ENCODE peak calls at places on chromosomes 2 and 18, in five cellular contexts. K, S, N, T and C are unnamed samples.

GRCh38 chr2:176083796-176084261 is at the start of gene EVX2:
- DNase-seq in T (no peak), N (no peak), S (no peak), K (no peak), C (no peak)

GRCh38 chr2:44342854-44343253 is 18.4 kb downstream of the PREPL start:
- DNase-seq in K (peak), S (no peak), T (no peak), N (peak), C (no peak)

GRCh38 chr18:33656889-33657288 is 78.9 kb downstream of the ASXL3 start:
- DNase-seq in K (no peak), T (no peak), S (no peak), N (no peak), C (no peak)

GRCh38 chr18:76977108-76977621 is 154.8 kb downstream of the ZNF236 start:
- DNase-seq in S (no peak), N (peak), K (no peak), T (no peak), C (peak)

GRCh38 chr2:17599617-17600016 is 59.1 kb downstream of the VSNL1 start:
- DNase-seq in T (no peak), K (no peak), S (no peak), N (no peak), C (no peak)

GRCh38 chr2:40773291-40773690 is 321.4 kb upstream of the SLC8A1 start:
- DNase-seq in N (no peak), T (no peak), S (no peak), K (peak), C (no peak)

GRCh38 chr2:12493031-12493513 is 223.7 kb upstream of the TRIB2 start:
- DNase-seq in S (no peak), K (no peak), N (peak), T (no peak), C (no peak)

GRCh38 chr2:137947714-137948336 is 16.4 kb upstream of the HNMT start:
- DNase-seq in N (peak), S (peak), T (peak), K (peak), C (no peak)

GRCh38 chr2:24785704-24786321 is 7.4 kb downstream of the PTRHD1 start:
- DNase-seq in S (no peak), K (no peak), T (no peak), N (no peak), C (no peak)

GRCh38 chr2:153641046-153641445 is 162.5 kb upstream of the RPRM start:
- DNase-seq in N (no peak), S (no peak), T (no peak), K (no peak), C (no peak)

GRCh38 chr2:46227674-46228289 is 69.4 kb upstream of the EPAS1 start:
- DNase-seq in N (no peak), K (no peak), T (no peak), S (no peak), C (no peak)

GRCh38 chr2:46229134-46230063 is 67.8 kb upstream of the EPAS1 start:
- DNase-seq in N (no peak), K (peak), S (no peak), T (no peak), C (no peak)

GRCh38 chr2:46230677-46231425 is 66.4 kb upstream of the EPAS1 start:
- DNase-seq in N (no peak), T (no peak), K (no peak), S (no peak), C (no peak)

GRCh38 chr2:46231721-46232120 is 65.5 kb upstream of the EPAS1 start:
- DNase-seq in T (no peak), S (no peak), K (no peak), N (no peak), C (no peak)

GRCh38 chr2:46230115-46230571 is 67.1 kb upstream of the EPAS1 start:
- DNase-seq in S (no peak), N (no peak), T (no peak), K (no peak), C (no peak)
- TF ChIP-seq CTCF in S (no peak), N (no peak), T (no peak), K (no peak), C (peak)

GRCh38 chr2:70889716-70890037 is 46.0 kb upstream of the ATP6V1B1 start:
- DNase-seq in K (peak), S (no peak), T (no peak), N (no peak), C (no peak)

GRCh38 chr2:70887550-70888229 is 48.0 kb upstream of the ATP6V1B1 start:
- DNase-seq in S (no peak), K (peak), T (peak), N (no peak), C (no peak)

GRCh38 chr2:70888389-70888924 is 47.2 kb upstream of the ATP6V1B1 start:
- DNase-seq in T (no peak), K (peak), S (no peak), N (no peak), C (no peak)

GRCh38 chr2:70890469-70891065 is 45.1 kb upstream of the ATP6V1B1 start:
- DNase-seq in S (no peak), K (no peak), N (no peak), T (no peak), C (no peak)

DNA sequence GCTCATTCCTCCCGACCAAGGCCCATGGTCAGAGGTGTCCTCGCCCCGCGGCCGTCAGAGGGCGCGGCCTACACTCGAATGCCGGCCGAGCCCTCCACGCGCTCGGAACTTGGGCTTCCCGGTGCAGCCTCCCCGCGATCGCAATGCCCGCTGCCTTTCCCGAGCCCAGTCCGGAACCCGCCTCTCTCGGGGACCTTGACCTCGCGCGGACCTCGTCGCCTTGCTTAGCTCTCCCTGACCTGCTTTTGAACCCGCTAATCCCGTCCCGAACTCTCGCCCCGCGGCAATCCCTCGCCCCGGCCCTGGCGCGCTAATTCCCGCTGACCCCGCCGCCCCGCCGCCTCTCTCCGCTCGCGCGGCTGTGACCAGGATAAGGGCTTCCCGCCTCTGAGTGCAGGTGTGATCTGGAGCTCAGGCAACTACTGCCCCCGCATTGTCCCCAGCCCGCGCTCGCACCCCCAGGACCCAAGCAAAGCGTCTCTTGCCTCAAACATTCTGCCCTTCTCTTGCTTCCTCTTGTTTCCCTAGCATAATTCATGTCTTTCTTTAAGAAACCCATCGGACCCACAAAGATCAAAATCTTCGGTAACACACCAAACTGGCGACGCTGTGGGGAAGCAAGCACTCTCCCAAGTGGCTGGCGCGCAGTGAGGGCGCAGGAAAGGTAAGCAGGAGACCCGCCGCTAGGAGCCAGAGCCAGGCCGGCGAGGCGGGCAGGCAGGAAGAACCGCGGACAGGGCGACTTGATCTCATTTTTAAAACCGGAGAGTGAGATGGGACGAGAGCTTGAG is 46.6 kb upstream of the ATP6V1B1 start:
- DNase-seq in K (peak), N (no peak), T (no peak), S (no peak), C (no peak)
- TF ChIP-seq CTCF in K (peak), N (peak), T (no peak), S (no peak), C (no peak)

GRCh38 chr2:55811048-55811447 is 112.5 kb downstream of the EFEMP1 start:
- DNase-seq in S (no peak), N (peak), K (no peak), T (no peak), C (no peak)
- TF ChIP-seq CTCF in S (no peak), N (no peak), K (no peak), T (no peak), C (no peak)

DNA sequence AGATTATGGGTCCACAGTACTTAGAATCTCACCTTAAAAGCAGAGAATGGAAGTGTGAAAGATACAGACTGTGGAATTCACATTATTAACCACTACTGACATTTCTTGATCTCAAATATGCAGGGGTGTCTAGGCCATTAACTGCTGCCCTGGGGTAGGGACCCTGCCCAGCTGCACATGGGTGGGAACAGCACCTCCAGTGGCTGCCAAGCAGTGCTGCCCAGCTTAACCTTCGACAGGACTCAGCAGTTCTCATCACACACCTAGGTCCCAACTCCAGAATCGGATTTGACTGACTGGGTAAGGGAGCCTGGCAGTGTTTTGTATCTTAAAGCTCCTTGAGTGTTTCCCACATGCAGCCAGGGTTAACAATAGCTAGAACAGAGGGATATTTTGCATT is 14.9 kb downstream of the ERFE start:
- DNase-seq in S (no peak), N (no peak), K (no peak), T (no peak), C (no peak)
- TF ChIP-seq CTCF in S (no peak), N (peak), K (peak), T (peak), C (peak)

GRCh38 chr18:5955861-5956260 is 60.5 kb upstream of the TMEM200C start:
- DNase-seq in K (no peak), N (no peak), T (no peak), S (no peak), C (no peak)

GRCh38 chr18:5951515-5952081 is 56.3 kb upstream of the TMEM200C start:
- DNase-seq in N (no peak), T (no peak), K (no peak), S (no peak), C (no peak)
- TF ChIP-seq CTCF in N (no peak), T (no peak), K (no peak), S (no peak), C (no peak)

GRCh38 chr2:118148809-118149208 is 60.5 kb downstream of the INSIG2 start:
- DNase-seq in K (no peak), T (no peak), N (peak), S (no peak), C (no peak)
- TF ChIP-seq CTCF in K (no peak), T (no peak), N (no peak), S (no peak), C (peak)

GRCh38 chr2:100228967-100229366 is 86.6 kb upstream of the AFF3 start:
- DNase-seq in S (no peak), K (no peak), N (no peak), T (no peak), C (no peak)
- TF ChIP-seq CTCF in S (no peak), K (no peak), N (peak), T (peak), C (peak)